ENCODE peak calls at places on chromosomes 13 and 19, in seven cellular contexts. Q, N, I, Z, C, B and P are unnamed samples.
A peak's percentile ranks its signal among the peaks of the same experiment; 100 is the strongest.

GRCh38 chr13:110965038-110965754 is 50.3 kb upstream of the ANKRD10 start:
- DNase-seq in Q (no peak), N (no peak), C (no peak), Z (no peak), B (no peak), I (no peak), P (no peak)

GRCh38 chr19:47274891-47275865 is 493 bp downstream of the INAFM1 start:
- DNase-seq in I (peak; percentile 42), Z (peak; percentile 22), B (no peak), N (peak; percentile 36), Q (peak; percentile 30), C (peak; percentile 48), P (peak; percentile 46)

GRCh38 chr19:17327654-17328516 is 6.8 kb downstream of the ANO8 start:
- DNase-seq in Q (peak; percentile 49), C (no peak), B (peak; percentile 65), Z (no peak), I (peak; percentile 89), N (peak; percentile 89), P (peak; percentile 74)

GRCh38 chr13:34128661-34129060 is 310.7 kb downstream of the RFC3 start:
- DNase-seq in B (no peak), C (no peak), I (no peak), N (no peak), Q (no peak), Z (no peak), P (no peak)

GRCh38 chr19:20247016-20247683 is 80.1 kb downstream of the ZNF486 start:
- DNase-seq in C (no peak), Z (peak; percentile 16), B (peak; percentile 51), I (peak; percentile 59), Q (peak; percentile 35), N (no peak), P (no peak)

GRCh38 chr13:110391273-110391672 is 84.2 kb downstream of the COL4A2 start:
- DNase-seq in Z (no peak), N (no peak), B (no peak), Q (no peak), C (no peak), I (no peak), P (no peak)

GRCh38 chr19:17490411-17490810 is 20.1 kb downstream of the SLC27A1 start:
- DNase-seq in N (no peak), C (no peak), Z (no peak), B (no peak), I (no peak), Q (peak; percentile 59), P (no peak)

GRCh38 chr19:56476671-56477428 is at the start of gene ZNF667:
- DNase-seq in Q (peak; percentile 41), N (no peak), C (no peak), Z (peak; percentile 18), I (peak; percentile 24), B (no peak), P (no peak)

GRCh38 chr19:13906525-13906904 is 514 bp downstream of the CC2D1A start:
- DNase-seq in I (no peak), Z (no peak), N (peak; percentile 82), B (peak; percentile 63), Q (peak; percentile 28), C (no peak), P (peak; percentile 71)

GRCh38 chr13:38763446-38764381 is 76.8 kb downstream of the FREM2 start:
- DNase-seq in C (no peak), N (no peak), Q (no peak), B (no peak), Z (no peak), I (peak; percentile 70), P (peak; percentile 57)

GRCh38 chr13:59318320-59318930 is 845.3 kb downstream of the DIAPH3 start:
- DNase-seq in Z (peak; percentile 72), B (peak; percentile 73), N (peak; percentile 54), Q (peak; percentile 58), I (peak; percentile 87), C (peak; percentile 52), P (peak; percentile 71)

GRCh38 chr19:47221890-47222289 is 9.1 kb downstream of the BBC3 start:
- DNase-seq in N (no peak), C (no peak), B (no peak), I (no peak), Q (no peak), Z (no peak), P (no peak)

DNA sequence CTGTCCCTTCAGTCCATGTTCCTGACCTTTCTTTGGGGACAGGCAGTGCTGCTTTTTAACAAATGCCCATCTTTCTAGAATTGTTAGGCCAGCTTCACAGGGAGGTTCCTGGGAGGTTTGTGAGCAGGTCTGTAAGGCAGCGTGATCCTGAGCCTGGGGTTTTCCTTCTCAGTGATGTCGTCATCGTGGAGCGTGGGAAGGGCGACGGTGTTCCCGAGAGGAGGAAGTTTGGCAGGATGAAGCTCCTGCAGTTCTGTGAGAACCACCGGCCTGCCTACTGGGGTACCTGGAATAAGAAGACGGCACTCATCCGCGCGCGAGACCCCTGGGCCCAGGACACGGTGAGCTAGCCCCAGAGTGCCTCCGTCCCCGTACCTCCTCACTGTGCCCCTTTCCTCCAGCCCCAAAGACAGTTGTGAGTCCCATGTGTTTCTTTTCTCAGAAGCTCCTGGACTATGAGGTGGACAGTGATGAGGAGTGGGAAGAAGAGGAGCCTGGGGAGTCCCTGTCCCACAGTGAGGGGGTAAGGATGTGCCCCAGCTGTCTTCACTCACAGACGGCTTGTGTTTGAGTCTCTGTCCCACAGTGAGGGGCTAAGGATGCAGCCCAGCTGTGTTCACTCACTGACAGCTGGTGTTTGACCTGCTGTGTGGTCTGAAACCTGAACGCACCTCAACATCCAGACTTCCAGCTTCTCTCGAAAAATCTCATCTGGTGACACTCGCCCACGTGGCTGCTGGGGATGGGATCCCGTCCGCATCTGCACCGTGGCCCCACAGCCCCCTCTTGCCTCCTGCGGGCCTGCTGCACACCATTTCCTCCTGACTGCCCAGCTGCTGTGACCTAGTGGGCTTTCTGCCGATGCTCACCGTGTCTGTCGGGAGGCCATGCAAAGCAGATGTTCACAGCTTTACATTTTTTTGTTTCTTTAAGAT is 27.1 kb downstream of the CHAF1A start:
- DNase-seq in Q (no peak), I (no peak), Z (no peak), B (no peak), N (no peak), C (no peak), P (no peak)
- H3K36me3 ChIP-seq in Q (no peaks in the 10 kb centered on the region), I (peaks cover 13% of the 10 kb centered on the region), Z (peaks cover 33% of the 10 kb centered on the region), B (peaks cover 67% of the 10 kb centered on the region), N (peaks cover 5% of the 10 kb centered on the region), C (peaks cover 34% of the 10 kb centered on the region), P (peaks cover 3% of the 10 kb centered on the region)

GRCh38 chr19:42282810-42283247 is 13.8 kb downstream of the CIC start:
- DNase-seq in I (no peak), N (no peak), B (no peak), C (no peak), Q (no peak), Z (no peak), P (no peak)

GRCh38 chr19:42279902-42280760 is 11.1 kb downstream of the CIC start:
- DNase-seq in N (peak; percentile 89), B (peak; percentile 88), C (peak; percentile 90), Q (peak; percentile 87), Z (peak; percentile 94), I (peak; percentile 93), P (peak; percentile 93)

GRCh38 chr19:42280761-42281174 is 11.7 kb downstream of the CIC start:
- DNase-seq in I (peak; percentile 67), Q (no peak), B (no peak), Z (no peak), C (peak; percentile 73), N (peak; percentile 49), P (peak; percentile 34)

GRCh38 chr19:42282036-42282762 is 13.1 kb downstream of the CIC start:
- DNase-seq in N (no peak), Q (peak; percentile 23), I (no peak), C (no peak), Z (no peak), B (no peak), P (peak; percentile 32)

DNA sequence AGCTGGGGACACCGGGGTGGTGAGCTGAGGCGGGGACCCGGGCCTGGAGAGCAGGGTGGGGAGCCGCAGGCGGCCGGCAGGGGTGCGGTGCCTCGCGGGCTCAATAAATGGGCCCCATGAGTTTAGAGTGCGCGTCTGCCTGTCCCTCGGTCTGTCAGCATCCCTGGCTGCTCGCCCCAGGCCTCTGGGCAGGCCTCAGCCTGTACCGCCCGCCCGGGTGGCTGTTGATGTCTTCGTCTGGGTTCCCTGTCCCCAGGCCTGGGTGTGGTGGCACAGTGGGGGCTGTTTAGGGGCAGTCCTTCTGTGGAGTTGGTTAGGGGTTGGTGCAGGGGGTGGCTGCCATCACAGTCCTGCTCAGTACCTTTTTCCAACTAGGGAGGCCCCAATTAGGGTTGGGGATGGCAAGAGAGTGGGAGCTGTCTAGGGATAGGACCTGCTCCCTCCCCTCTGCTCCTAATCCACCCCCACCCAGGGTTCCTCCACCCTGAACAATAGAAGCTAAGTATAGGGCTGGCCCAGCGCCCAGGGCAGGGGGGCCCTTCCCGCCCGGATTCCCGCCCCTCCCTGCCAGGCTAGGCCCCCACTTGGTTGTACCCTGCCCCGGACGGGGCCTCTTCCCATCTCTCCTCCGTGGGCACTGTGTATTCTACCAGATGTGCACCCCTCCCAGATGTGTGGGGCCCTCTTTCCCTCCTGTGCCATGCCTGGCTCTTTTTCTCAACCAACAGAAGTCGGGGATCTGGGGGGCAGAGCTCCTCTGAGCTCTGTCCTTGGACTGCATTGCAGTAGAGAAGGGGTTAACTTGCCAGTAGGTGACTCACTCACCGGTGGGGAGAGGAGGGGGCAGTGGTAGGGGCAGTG is 12.4 kb downstream of the CIC start:
- DNase-seq in Z (peak; percentile 69), Q (peak; percentile 27), B (no peak), C (peak; percentile 75), N (peak; percentile 47), I (peak; percentile 30), P (peak; percentile 61)
- H3K4me1 ChIP-seq in Z (peaks cover 91% of the 10 kb centered on the region), Q (peaks cover 54% of the 10 kb centered on the region), B (peaks cover 90% of the 10 kb centered on the region), C (peaks cover 86% of the 10 kb centered on the region), N (peaks cover 59% of the 10 kb centered on the region), I (peaks cover 52% of the 10 kb centered on the region), P (peaks cover 40% of the 10 kb centered on the region)

DNA sequence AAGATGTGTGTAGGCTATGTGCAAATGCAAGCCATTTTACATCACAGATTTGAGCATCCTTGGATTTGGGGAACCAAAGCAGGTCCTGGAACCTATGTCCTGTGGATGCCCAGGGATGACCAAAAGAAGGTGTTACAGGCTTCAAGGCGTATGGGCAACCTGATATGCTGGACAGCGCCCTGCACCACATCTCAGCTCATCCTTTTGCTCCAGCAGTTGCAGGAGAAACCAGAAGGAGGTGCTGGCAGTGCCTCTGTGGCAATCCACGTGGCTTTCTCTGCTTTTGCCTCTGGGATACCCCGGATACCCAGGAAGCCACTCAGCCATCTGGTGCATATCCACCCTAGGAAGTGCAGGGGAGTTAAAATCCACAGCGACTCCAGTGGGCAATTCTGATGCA is 110.3 kb upstream of the VSTM2B start:
- DNase-seq in I (no peak), B (no peak), C (no peak), Q (no peak), N (no peak), Z (no peak), P (no peak)
- TF ChIP-seq CTCF in I (no peak), B (no peak), C (no peak), Q (no peak), N (no peak), Z (no peak), P (no peak)

GRCh38 chr19:44055870-44056269 is 4.0 kb downstream of the ZNF223 start:
- DNase-seq in I (no peak), C (no peak), B (no peak), N (no peak), Q (no peak), Z (no peak), P (no peak)

GRCh38 chr19:44061038-44061437 is 9.2 kb downstream of the ZNF223 start:
- DNase-seq in Q (no peak), B (no peak), C (no peak), I (no peak), N (no peak), Z (no peak), P (no peak)

DNA sequence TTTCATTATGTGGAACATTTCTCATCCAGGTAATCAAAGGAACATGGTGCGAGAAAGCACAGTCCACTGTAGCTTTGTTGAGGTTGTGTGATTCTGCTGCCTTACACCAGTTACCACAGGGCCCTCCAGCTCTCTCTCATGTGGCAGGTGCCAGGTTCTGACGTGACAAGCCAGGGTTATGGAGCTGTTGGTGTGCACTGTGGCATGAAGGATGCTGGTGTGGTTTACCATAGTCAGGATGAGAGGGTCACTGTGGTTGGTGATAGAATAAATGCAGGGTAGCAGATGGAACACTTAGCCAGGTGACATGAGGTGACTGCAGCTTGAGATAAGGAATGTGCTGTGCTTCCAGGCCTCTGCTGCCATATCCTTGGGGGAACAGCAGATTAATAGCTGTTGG is 7.4 kb downstream of the ZNF223 start:
- DNase-seq in C (no peak), I (no peak), Q (no peak), N (no peak), Z (no peak), B (no peak), P (no peak)
- H3K36me3 ChIP-seq in C (peaks cover 96% of the 10 kb centered on the region), I (peaks cover 25% of the 10 kb centered on the region), Q (peaks cover 15% of the 10 kb centered on the region), N (peaks cover 60% of the 10 kb centered on the region), Z (peaks cover 92% of the 10 kb centered on the region), B (peaks cover 91% of the 10 kb centered on the region), P (peaks cover 8% of the 10 kb centered on the region)